ENCODE peak calls at places on chromosomes 1 and 21, in five cellular contexts. P, M, L, A and D are unnamed samples.

GRCh38 chr1:168482106-168482505 is 61.7 kb downstream of the XCL2 start:
- DNase-seq in P (no peak), M (no peak), A (peak; percentile 68), L (no peak), D (no peak)

GRCh38 chr1:35191429-35192055 is 1.4 kb downstream of the SFPQ start:
- DNase-seq in P (no peak), A (no peak), L (no peak), M (no peak), D (no peak)

GRCh38 chr1:25178917-25179571 is 53.3 kb downstream of the SYF2 start:
- DNase-seq in M (no peak), A (no peak), L (no peak), P (no peak), D (no peak)

GRCh38 chr1:34711936-34712688 is 42.7 kb upstream of the GJB5 start:
- DNase-seq in L (no peak), M (no peak), P (no peak), A (no peak), D (no peak)

GRCh38 chr1:60251426-60251825 is 177.9 kb upstream of the C1orf87 start:
- DNase-seq in A (no peak), P (no peak), M (no peak), L (no peak), D (no peak)

GRCh38 chr1:113874017-113874879 is 2.7 kb upstream of the PTPN22 start:
- DNase-seq in M (no peak), L (peak; percentile 10), P (no peak), A (peak; percentile 55), D (no peak)

GRCh38 chr1:110265186-110265585 is 55.1 kb downstream of the KCNC4 start:
- DNase-seq in L (no peak), P (no peak), A (no peak), M (no peak), D (no peak)

GRCh38 chr1:152112101-152112884 is 3.0 kb downstream of the TCHH start:
- DNase-seq in P (no peak), M (no peak), A (peak; percentile 58), L (no peak), D (no peak)

GRCh38 chr1:7011826-7012225 is 226.6 kb downstream of the CAMTA1 start:
- DNase-seq in P (no peak), A (no peak), L (no peak), M (no peak), D (no peak)

GRCh38 chr1:109434484-109434883 is 8.2 kb upstream of the PSMA5 start:
- DNase-seq in M (no peak), A (no peak), P (no peak), L (no peak), D (no peak)

GRCh38 chr1:109814223-109814622 is 50.5 kb upstream of the EPS8L3 start:
- DNase-seq in A (no peak), M (no peak), P (no peak), L (no peak), D (no peak)

GRCh38 chr1:32919811-32920733 is 18.9 kb upstream of the TMEM54 start:
- DNase-seq in M (no peak), P (no peak), L (no peak), A (no peak), D (no peak)

GRCh38 chr1:158996998-158997397 is 12.7 kb upstream of the IFI16 start:
- DNase-seq in P (no peak), L (no peak), A (no peak), M (no peak), D (no peak)

GRCh38 chr1:158998781-158999161 is 10.9 kb upstream of the IFI16 start:
- DNase-seq in A (peak; percentile 77), M (peak; percentile 32), L (peak; percentile 68), P (no peak), D (peak; percentile 60)

GRCh38 chr1:158999301-159000069 is 10.2 kb upstream of the IFI16 start:
- DNase-seq in P (peak; percentile 73), L (peak; percentile 87), M (peak; percentile 74), A (peak; percentile 97), D (peak; percentile 75)

GRCh38 chr1:159000070-159000409 is 9.7 kb upstream of the IFI16 start:
- DNase-seq in P (no peak), M (no peak), L (no peak), A (no peak), D (no peak)

DNA sequence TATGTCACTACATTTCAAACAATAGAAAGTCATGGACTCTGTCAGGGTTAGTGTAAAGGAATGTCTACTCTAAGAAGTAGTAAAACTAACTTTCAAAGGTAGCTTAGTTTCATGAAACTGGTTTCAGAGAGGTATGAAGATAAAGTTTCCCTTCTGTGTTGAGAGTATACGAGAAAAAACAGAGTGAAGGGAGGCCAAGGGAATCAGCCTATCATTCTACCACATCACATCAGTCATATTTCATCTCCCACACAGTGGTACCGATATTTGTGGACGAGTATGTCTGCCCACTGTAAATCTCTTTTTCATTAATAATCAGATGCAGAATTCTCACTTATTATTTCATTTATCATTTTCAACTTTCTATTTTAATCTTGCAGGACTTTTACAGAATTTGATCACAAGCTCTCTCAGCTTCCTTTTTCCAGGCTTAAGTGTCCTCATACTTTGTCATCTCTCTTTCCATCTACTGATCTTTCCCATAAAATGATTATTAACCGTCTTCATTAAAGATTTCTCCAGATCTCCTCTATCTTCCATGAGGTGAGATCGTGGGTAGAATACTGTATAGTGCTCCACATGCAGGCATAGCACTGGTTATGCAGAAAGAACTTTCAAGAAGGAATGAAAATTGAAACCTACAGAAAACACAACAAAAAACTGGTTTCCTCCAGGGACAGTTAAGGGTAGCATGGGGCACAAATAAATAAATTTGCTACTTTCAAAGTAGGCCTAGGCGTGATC is 11.5 kb upstream of the IFI16 start:
- DNase-seq in L (no peak), P (no peak), M (no peak), A (no peak), D (no peak)
- H3K4me3 ChIP-seq in L (no peak overlapping the region), P (peak overlapping the region; percentile 64), M (no peak overlapping the region), A (no peak overlapping the region), D (peak overlapping the region; percentile 61)

GRCh38 chr1:85746777-85747176 is 38.5 kb upstream of the ZNHIT6 start:
- DNase-seq in L (no peak), A (no peak), P (no peak), M (no peak), D (no peak)
- TF ChIP-seq CTCF in L (no peak), A (no peak), P (no peak), M (no peak), D (no peak)

GRCh38 chr21:42651515-42652401 is 1.7 kb upstream of the PDE9A start:
- DNase-seq in P (no peak), M (no peak), L (no peak), A (no peak), D (peak; percentile 52)
- H3K27ac ChIP-seq in P (no peak overlapping the region), M (no peak overlapping the region), L (no peak overlapping the region), A (no peak overlapping the region), D (no peak overlapping the region)

GRCh38 chr1:164712131-164713031 is 153.4 kb downstream of the PBX1 start:
- DNase-seq in P (no peak), M (no peak), L (peak; percentile 39), A (no peak), D (peak; percentile 56)
- H3K4me3 ChIP-seq in P (no peak overlapping the region), M (no peak overlapping the region), L (no peak overlapping the region), A (peak overlapping the region; percentile 26), D (no peak overlapping the region)

DNA sequence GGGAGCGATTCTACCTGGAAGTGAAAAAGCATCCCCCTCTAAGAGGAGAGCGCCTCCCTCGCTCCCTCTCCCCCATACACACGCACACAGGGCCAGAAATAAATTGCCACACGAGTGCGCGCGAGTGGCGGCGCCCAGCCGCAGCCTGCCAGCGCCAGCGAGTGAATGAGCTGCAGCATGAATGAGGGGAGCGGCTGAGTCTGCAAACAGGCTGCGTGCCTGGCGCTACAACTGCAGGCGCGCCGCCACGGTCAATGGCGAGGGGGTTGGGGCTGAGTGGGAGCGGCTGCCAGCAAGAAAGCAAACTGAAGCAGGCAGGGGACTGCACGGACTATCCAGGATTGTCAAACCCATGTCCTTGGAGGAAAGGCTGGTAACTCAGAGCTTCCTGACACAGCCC is 2.2 kb downstream of the CAMK1G start:
- DNase-seq in P (no peak), M (peak; percentile 44), A (peak; percentile 63), L (peak; percentile 83), D (peak; percentile 64)
- TF ChIP-seq CTCF in P (no peak), M (no peak), A (peak; percentile 5), L (peak; percentile 15), D (no peak)

GRCh38 chr1:88731475-88731874 is 47.4 kb downstream of the PKN2 start:
- DNase-seq in L (peak; percentile 71), P (peak; percentile 39), M (no peak), A (no peak), D (no peak)

GRCh38 chr1:88729297-88729696 is 45.2 kb downstream of the PKN2 start:
- DNase-seq in L (no peak), P (no peak), A (no peak), M (no peak), D (no peak)

GRCh38 chr1:88727205-88727604 is 43.1 kb downstream of the PKN2 start:
- DNase-seq in A (no peak), L (no peak), M (no peak), P (no peak), D (no peak)

GRCh38 chr1:88730132-88730675 is 46.1 kb downstream of the PKN2 start:
- DNase-seq in M (no peak), A (no peak), L (no peak), P (no peak), D (no peak)

GRCh38 chr1:88730995-88731394 is 46.9 kb downstream of the PKN2 start:
- DNase-seq in P (no peak), A (no peak), M (no peak), L (no peak), D (no peak)
- H3K27ac ChIP-seq in P (peak overlapping the region; percentile 60), A (peak overlapping the region; percentile 5), M (no peak overlapping the region), L (peak overlapping the region; percentile 61), D (peak overlapping the region; percentile 71)

DNA sequence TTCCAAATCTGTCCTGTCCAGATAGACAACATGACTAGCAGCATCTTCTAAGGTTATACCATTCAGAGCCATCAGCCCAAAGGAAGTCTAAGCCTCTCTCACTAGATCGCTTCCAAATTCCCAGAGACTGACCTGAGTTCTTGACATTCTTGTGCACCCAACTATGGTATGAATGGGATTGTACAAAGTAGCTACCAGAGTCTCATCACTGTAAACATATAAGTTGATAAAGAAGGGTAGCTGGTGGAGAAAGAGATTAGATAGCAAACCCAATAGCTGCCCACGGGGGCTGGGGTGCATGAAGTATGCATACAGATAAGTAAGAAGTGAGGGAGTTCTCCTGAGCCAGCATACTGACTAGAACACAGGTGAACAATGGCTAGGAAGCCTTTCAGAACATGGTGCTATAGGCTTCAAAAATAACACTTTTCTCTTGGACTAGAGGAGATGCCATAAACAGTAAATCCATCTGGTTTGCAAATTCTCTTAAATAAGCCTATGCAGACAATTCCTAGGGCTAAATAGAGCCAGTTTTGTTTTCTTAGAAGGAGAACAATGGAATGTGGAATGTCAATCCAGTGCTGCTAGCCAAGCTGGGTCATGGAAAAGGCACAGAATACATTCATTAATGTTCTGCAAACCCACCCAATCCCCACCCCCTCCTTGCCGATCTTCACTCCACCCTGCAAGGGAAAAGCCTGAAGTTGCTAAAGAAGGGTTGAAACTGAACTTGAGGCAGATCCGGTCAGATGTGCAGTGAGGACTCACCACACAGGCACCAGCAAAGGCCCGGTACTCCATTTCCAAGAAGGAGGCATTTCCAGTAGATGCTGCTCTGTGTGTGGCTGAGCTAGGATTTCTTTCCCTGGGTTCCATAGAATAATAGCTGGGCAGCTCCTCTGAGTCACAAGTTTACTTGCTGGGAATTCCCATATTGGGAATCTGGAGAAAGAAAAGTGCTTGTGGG is 179.8 kb downstream of the PLPP3 start:
- DNase-seq in P (no peak), A (no peak), L (no peak), M (no peak), D (no peak)
- H3K4me3 ChIP-seq in P (no peak overlapping the region), A (no peak overlapping the region), L (no peak overlapping the region), M (no peak overlapping the region), D (no peak overlapping the region)